ENCODE peak calls at places on chromosome 16, in six cellular contexts. Z, P, O, J, A and R are unnamed samples.

GRCh38 chr16:68232335-68232734 is 3.6 kb downstream of the ESRP2 start:
- DNase-seq in P (no peak), J (no peak), O (no peak), Z (peak), A (no peak), R (no peak)

GRCh38 chr16:1048442-1049112 is 24.0 kb upstream of the SSTR5 start:
- DNase-seq in Z (no peak), A (no peak), J (no peak), P (no peak), O (no peak), R (no peak)

GRCh38 chr16:1877089-1877488 is 5.1 kb upstream of the MEIOB start:
- DNase-seq in Z (no peak), A (no peak), O (no peak), P (no peak), J (no peak), R (no peak)

GRCh38 chr16:88560722-88561484 is 9.3 kb upstream of the ZC3H18 start:
- DNase-seq in A (no peak), P (no peak), J (no peak), O (no peak), Z (no peak), R (no peak)

GRCh38 chr16:82700541-82701240 is 73.9 kb downstream of the CDH13 start:
- DNase-seq in Z (no peak), J (no peak), P (no peak), O (no peak), A (peak), R (no peak)

GRCh38 chr16:52680993-52681392 is 134.1 kb upstream of the TOX3 start:
- DNase-seq in O (no peak), J (no peak), Z (no peak), A (no peak), P (no peak), R (no peak)

GRCh38 chr16:3074860-3075545 is 9.6 kb downstream of the IL32 start:
- DNase-seq in P (no peak), Z (no peak), O (no peak), A (no peak), J (peak), R (peak)

GRCh38 chr16:57446530-57447141 is 549 bp downstream of the CIAPIN1 start:
- DNase-seq in P (no peak), O (peak), J (peak), Z (peak), A (peak), R (no peak)

GRCh38 chr16:25013751-25014499 is 1.2 kb downstream of the ARHGAP17 start:
- DNase-seq in J (no peak), O (no peak), A (no peak), Z (no peak), P (no peak), R (no peak)

GRCh38 chr16:67546091-67546501 is 16.2 kb upstream of the CTCF start:
- DNase-seq in A (no peak), J (no peak), Z (no peak), P (no peak), O (no peak), R (no peak)

GRCh38 chr16:13939821-13940220 is 19.9 kb downstream of the ERCC4 start:
- DNase-seq in J (no peak), A (peak), Z (no peak), P (no peak), O (no peak), R (no peak)

GRCh38 chr16:11253995-11254912 is 1.8 kb downstream of the SOCS1 start:
- DNase-seq in J (no peak), P (no peak), O (no peak), Z (no peak), A (no peak), R (no peak)

GRCh38 chr16:19691161-19691850 is 26.7 kb downstream of the KNOP1 start:
- DNase-seq in O (peak), P (no peak), A (no peak), Z (no peak), J (no peak), R (no peak)

GRCh38 chr16:22318690-22319358 is 21.6 kb downstream of the POLR3E start:
- DNase-seq in O (no peak), A (peak), Z (no peak), P (no peak), J (peak), R (peak)

GRCh38 chr16:13298676-13299075 is 397.3 kb downstream of the SHISA9 start:
- DNase-seq in J (no peak), Z (no peak), O (no peak), P (no peak), A (no peak), R (no peak)

GRCh38 chr16:3152273-3153076 is 17.6 kb downstream of the ZNF213 start:
- DNase-seq in J (peak), O (peak), P (peak), A (peak), Z (peak), R (peak)

GRCh38 chr16:4869147-4869790 is 22.0 kb downstream of the UBN1 start:
- DNase-seq in P (no peak), Z (no peak), A (no peak), O (no peak), J (no peak), R (no peak)

GRCh38 chr16:785563-786535 is 2.3 kb downstream of the RPUSD1 start:
- DNase-seq in P (no peak), A (no peak), J (peak), Z (no peak), O (peak), R (peak)

GRCh38 chr16:2299915-2300192 is 31.9 kb upstream of the RNPS1 start:
- DNase-seq in A (no peak), P (no peak), O (no peak), Z (no peak), J (no peak), R (no peak)

GRCh38 chr16:2457267-2457666 is 2.6 kb upstream of the TEDC2 start:
- DNase-seq in P (no peak), J (no peak), Z (no peak), A (no peak), O (no peak), R (no peak)

GRCh38 chr16:57144027-57144426 is 41.8 kb downstream of the PSME3IP1 start:
- DNase-seq in O (no peak), Z (no peak), A (no peak), J (no peak), P (no peak), R (no peak)

GRCh38 chr16:983044-984030 is 1.8 kb downstream of the SOX8 start:
- DNase-seq in O (no peak), J (no peak), A (no peak), Z (no peak), P (no peak), R (no peak)

GRCh38 chr16:52512297-52512987 is 34.5 kb downstream of the TOX3 start:
- DNase-seq in A (no peak), P (no peak), O (no peak), J (no peak), Z (no peak), R (no peak)

GRCh38 chr16:66511615-66512500 is 38.1 kb downstream of the TK2 start:
- DNase-seq in A (peak), J (peak), O (peak), Z (no peak), P (no peak), R (no peak)

GRCh38 chr16:57807968-57808528 is 5.8 kb upstream of the KIFC3 start:
- DNase-seq in P (peak), A (peak), J (peak), O (no peak), Z (peak), R (no peak)

GRCh38 chr16:85689285-85689949 is 663 bp upstream of the GINS2 start:
- DNase-seq in P (no peak), J (no peak), A (no peak), O (no peak), Z (peak), R (no peak)

GRCh38 chr16:27242398-27242797 is 26.2 kb downstream of the NSMCE1 start:
- DNase-seq in A (no peak), P (no peak), O (no peak), J (peak), Z (no peak), R (no peak)

GRCh38 chr16:23608194-23608593 is 12.1 kb upstream of the NDUFAB1 start:
- DNase-seq in Z (no peak), J (no peak), A (peak), P (no peak), O (no peak), R (no peak)

GRCh38 chr16:50740747-50741146 is 1.1 kb upstream of the CYLD start:
- DNase-seq in P (no peak), Z (no peak), A (peak), J (no peak), O (no peak), R (no peak)

GRCh38 chr16:7744546-7745294 is 412.1 kb downstream of the RBFOX1 start:
- DNase-seq in O (no peak), A (no peak), P (no peak), J (no peak), Z (no peak), R (no peak)